ENCODE peak calls at places on chromosomes 7 and 10, in eight cellular contexts. J is natural killer cell, U is dorsolateral prefrontal cortex, A is uterus, X is WTC11, Z is psoas muscle, F is ovary, P is body of pancreas. S is an unnamed sample.

GRCh38 chr7:44157116-44158059 is 16.3 kb upstream of the MYL7 start:
- DNase-seq in X (no peak), J (no peak), P (no peak), A (no peak), Z (no peak), U (no peak), F (no peak), S (no peak)

GRCh38 chr7:100895956-100896742 is 461 bp upstream of the ACHE start:
- DNase-seq in P (no peak), J (no peak), F (peak; percentile 51), X (peak; percentile 57), Z (peak; percentile 56), U (no peak), A (peak; percentile 48), S (no peak)

GRCh38 chr10:71440506-71441035 is 43.9 kb downstream of the CDH23 start:
- DNase-seq in P (no peak), F (no peak), Z (no peak), J (no peak), X (no peak), U (no peak), A (no peak), S (no peak)

GRCh38 chr7:159008417-159008816 is 136.2 kb downstream of the VIPR2 start:
- DNase-seq in F (no peak), P (no peak), Z (no peak), J (no peak), A (no peak), X (no peak), U (no peak), S (no peak)

GRCh38 chr7:55131421-55131929 is 112.7 kb downstream of the EGFR start:
- DNase-seq in F (no peak), P (no peak), A (no peak), U (no peak), J (no peak), Z (no peak), X (no peak), S (no peak)

GRCh38 chr7:90611115-90611514 is 15.0 kb downstream of the CDK14 start:
- DNase-seq in F (no peak), X (no peak), A (no peak), U (no peak), Z (no peak), P (no peak), J (no peak), S (no peak)

GRCh38 chr10:130863044-130863443 is 448.5 kb downstream of the TCERG1L start:
- DNase-seq in X (no peak), P (no peak), F (no peak), A (no peak), J (no peak), U (no peak), Z (no peak), S (no peak)

GRCh38 chr7:84446991-84447480 is 252.4 kb upstream of the SEMA3A start:
- DNase-seq in F (no peak), P (no peak), A (no peak), J (no peak), Z (no peak), U (no peak), X (no peak), S (no peak)

GRCh38 chr10:107409517-107409916 is 245.0 kb upstream of the SORCS1 start:
- DNase-seq in X (peak; percentile 16), U (peak; percentile 31), A (no peak), F (no peak), P (no peak), J (no peak), Z (no peak), S (no peak)

GRCh38 chr10:131125511-131126225 is 185.9 kb downstream of the TCERG1L start:
- DNase-seq in J (no peak), F (no peak), P (no peak), U (no peak), X (no peak), Z (no peak), A (no peak), S (no peak)

GRCh38 chr10:14782691-14783363 is 8.1 kb upstream of the FAM107B start:
- DNase-seq in Z (no peak), A (no peak), J (no peak), U (no peak), X (no peak), F (no peak), P (no peak), S (no peak)

GRCh38 chr10:97974108-97974507 is 56.3 kb downstream of the CRTAC1 start:
- DNase-seq in U (peak; percentile 67), F (no peak), J (no peak), P (no peak), Z (no peak), X (peak; percentile 25), A (no peak), S (no peak)

GRCh38 chr7:66626236-66626957 is 2.3 kb upstream of the KCTD7 start:
- DNase-seq in P (no peak), F (no peak), U (no peak), A (peak; percentile 66), J (no peak), X (no peak), Z (no peak), S (no peak)

GRCh38 chr7:568031-568680 is 48.5 kb upstream of the PDGFA start:
- DNase-seq in J (no peak), P (no peak), Z (no peak), X (no peak), A (no peak), F (no peak), U (no peak), S (no peak)

GRCh38 chr7:24756989-24757798 is at the start of gene GSDME:
- DNase-seq in U (peak; percentile 57), X (peak; percentile 73), J (no peak), P (peak; percentile 44), Z (peak; percentile 77), F (peak; percentile 73), A (peak; percentile 73), S (peak; percentile 35)

GRCh38 chr10:24118246-24118645 is 90.7 kb upstream of the KIAA1217 start:
- DNase-seq in A (no peak), P (no peak), X (no peak), Z (no peak), U (no peak), F (no peak), J (no peak), S (no peak)

GRCh38 chr10:72285972-72286521 is 12.3 kb downstream of the DDIT4 start:
- DNase-seq in U (no peak), A (no peak), X (no peak), P (no peak), Z (no peak), J (no peak), F (no peak), S (no peak)

GRCh38 chr10:103954543-103954942 is 12.4 kb upstream of the SLK start:
- DNase-seq in U (no peak), Z (no peak), P (no peak), X (no peak), A (no peak), J (no peak), F (no peak), S (no peak)

GRCh38 chr7:83486957-83487356 is 162.0 kb downstream of the SEMA3E start:
- DNase-seq in X (no peak), J (no peak), Z (no peak), U (no peak), F (no peak), A (no peak), P (no peak), S (no peak)

GRCh38 chr7:99839560-99840011 is 11.8 kb downstream of the CYP3A43 start:
- DNase-seq in P (no peak), U (no peak), F (no peak), J (no peak), Z (no peak), X (peak; percentile 18), A (no peak), S (no peak)

GRCh38 chr10:126663328-126663727 is 7.2 kb downstream of the C10orf90 start:
- DNase-seq in U (peak; percentile 86), J (peak; percentile 16), X (no peak), P (no peak), F (no peak), Z (peak; percentile 60), A (peak; percentile 47), S (no peak)

GRCh38 chr7:5457245-5457735 is 33.7 kb upstream of the TNRC18 start:
- DNase-seq in A (no peak), J (no peak), Z (no peak), X (no peak), F (no peak), U (no peak), P (no peak), S (no peak)
- TF ChIP-seq CTCF in A (no peak), J (no peak), Z (no peak), X (no peak), F (no peak), U (no peak), P (no peak), S (no peak)

DNA sequence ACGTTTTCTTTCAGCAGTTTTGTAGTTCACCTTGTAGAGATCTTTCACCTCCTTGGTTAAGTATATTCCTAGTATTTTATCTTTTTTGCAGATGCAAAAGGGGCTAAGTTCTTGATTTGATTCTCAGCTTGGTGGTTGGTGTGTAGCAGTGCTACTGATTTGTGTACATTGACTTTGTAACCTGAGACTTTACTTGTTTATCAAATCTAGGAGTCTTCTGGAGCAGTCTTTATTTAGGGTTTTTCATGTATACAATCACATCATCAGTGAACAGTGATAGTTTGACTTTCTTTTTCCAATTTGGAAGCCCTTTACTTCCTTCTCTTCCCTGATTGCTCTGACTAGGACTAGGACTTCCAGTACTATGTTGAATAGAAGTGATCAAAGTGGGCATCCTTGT is 33.8 kb downstream of the GPR22 start:
- DNase-seq in P (no peak), J (no peak), Z (no peak), X (no peak), F (no peak), A (no peak), U (no peak), S (no peak)
- TF ChIP-seq CTCF in P (no peak), J (no peak), Z (no peak), X (no peak), F (no peak), A (no peak), U (no peak), S (no peak)

GRCh38 chr7:96709381-96710228 is at the start of gene SEM1:
- DNase-seq in Z (peak; percentile 81), F (peak; percentile 82), X (peak; percentile 67), J (peak; percentile 59), U (peak; percentile 90), P (peak; percentile 85), A (peak; percentile 80), S (peak; percentile 20)
- TF ChIP-seq CTCF in Z (no peak), F (no peak), X (no peak), J (no peak), U (peak; percentile 50), P (no peak), A (no peak), S (no peak)

DNA sequence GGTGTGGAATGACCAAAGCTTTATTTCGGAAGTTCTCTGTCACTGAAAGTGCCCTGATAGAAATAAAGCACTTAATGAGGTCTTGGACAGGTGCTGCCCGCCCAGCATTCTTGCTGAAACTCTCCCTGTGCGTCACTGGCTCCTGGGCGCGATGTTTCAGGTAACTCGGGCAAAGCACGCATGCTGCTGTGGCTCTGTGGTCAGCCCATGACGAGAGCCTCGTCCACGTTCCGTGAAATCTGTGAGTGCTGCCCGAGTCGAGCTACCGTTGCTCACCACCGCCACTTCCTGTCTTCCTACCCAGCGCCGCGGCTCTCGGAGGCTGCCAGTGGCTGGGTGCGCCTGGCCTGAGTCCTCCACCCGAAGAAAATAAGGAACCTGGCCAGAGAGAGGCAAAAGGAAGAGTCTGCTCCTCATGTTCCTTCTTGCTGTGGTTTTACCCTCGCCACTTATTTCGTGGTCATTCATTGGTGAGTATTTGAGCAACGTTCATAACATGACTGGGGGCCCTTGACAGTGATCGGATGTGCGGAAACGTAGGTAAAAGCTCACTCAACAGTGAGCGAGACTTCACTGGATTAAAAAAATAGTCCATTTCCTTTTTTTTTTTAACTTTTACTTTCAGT is 95.5 kb downstream of the MAP3K8 start:
- DNase-seq in Z (peak; percentile 58), X (peak; percentile 12), P (peak; percentile 17), J (peak; percentile 80), F (no peak), U (peak; percentile 44), A (peak; percentile 21), S (no peak)
- TF ChIP-seq CTCF in Z (no peak), X (no peak), P (no peak), J (no peak), F (no peak), U (no peak), A (no peak), S (no peak)